ENCODE peak calls at places on chromosomes 2 and 18, in six cellular contexts. J, V, W, N, Y and T are unnamed samples.

GRCh38 chr18:27005589-27005988 is 140.1 kb upstream of the AQP4 start:
- DNase-seq in V (no peak), W (peak), J (no peak), N (no peak), Y (peak), T (no peak)

GRCh38 chr2:69549421-69549820 is 94.1 kb downstream of the AAK1 start:
- DNase-seq in J (peak), N (peak), Y (peak), V (peak), W (no peak), T (peak)

GRCh38 chr18:58992301-58993231 is 127.9 kb downstream of the ZNF532 start:
- DNase-seq in Y (no peak), V (no peak), J (no peak), W (no peak), N (peak), T (no peak)

GRCh38 chr2:194464964-194465638 is 1191.9 kb upstream of the SLC39A10 start:
- DNase-seq in W (no peak), Y (no peak), N (no peak), J (no peak), V (no peak), T (no peak)

GRCh38 chr2:54984476-54984875 is 65.8 kb downstream of the RTN4 start:
- DNase-seq in Y (peak), W (no peak), V (peak), J (peak), N (no peak), T (peak)

GRCh38 chr2:26139269-26140183 is 33.4 kb upstream of the GAREM2 start:
- DNase-seq in N (no peak), Y (peak), V (no peak), J (no peak), W (no peak), T (no peak)

GRCh38 chr2:60641866-60642788 is 88.7 kb upstream of the BCL11A start:
- DNase-seq in Y (peak), V (peak), W (peak), J (peak), N (peak), T (peak)

GRCh38 chr2:65396348-65397026 is 35.9 kb downstream of the SPRED2 start:
- DNase-seq in Y (peak), N (no peak), J (no peak), V (peak), W (no peak), T (peak)

GRCh38 chr18:77254711-77255110 is 5.1 kb downstream of the GALR1 start:
- DNase-seq in Y (no peak), W (no peak), V (no peak), J (no peak), N (no peak), T (no peak)

GRCh38 chr2:130337735-130338325 is 4.9 kb upstream of the IMP4 start:
- DNase-seq in Y (no peak), V (peak), J (peak), N (no peak), W (no peak), T (peak)

GRCh38 chr2:170455617-170456426 is 259.3 kb upstream of the SP5 start:
- DNase-seq in W (no peak), Y (peak), V (no peak), N (peak), J (no peak), T (no peak)

GRCh38 chr18:32427084-32427933 is 43.4 kb downstream of the GAREM1 start:
- DNase-seq in J (no peak), W (no peak), Y (no peak), N (no peak), V (peak), T (peak)

GRCh38 chr2:235244497-235245215 is 249.2 kb upstream of the AGAP1 start:
- DNase-seq in V (peak), J (no peak), Y (no peak), W (no peak), N (no peak), T (peak)

GRCh38 chr2:240255811-240256703 is 115.6 kb upstream of the OTOS start:
- DNase-seq in W (no peak), J (peak), N (no peak), Y (peak), V (peak), T (peak)

GRCh38 chr2:112793449-112793978 is 9.2 kb upstream of the IL1A start:
- DNase-seq in V (peak), W (no peak), J (peak), N (peak), Y (no peak), T (peak)

GRCh38 chr2:221044781-221045180 is 527.3 kb downstream of the EPHA4 start:
- DNase-seq in N (no peak), J (no peak), Y (no peak), V (no peak), W (no peak), T (no peak)

GRCh38 chr2:70672990-70673647 is 94.9 kb downstream of the ADD2 start:
- DNase-seq in Y (no peak), J (no peak), V (no peak), N (no peak), W (no peak), T (no peak)

GRCh38 chr2:218478544-218478943 is 59.6 kb downstream of the VIL1 start:
- DNase-seq in W (no peak), J (no peak), V (no peak), Y (no peak), N (no peak), T (no peak)

GRCh38 chr2:29519996-29520395 is 401.4 kb downstream of the ALK start:
- DNase-seq in V (peak), N (no peak), Y (peak), J (peak), W (no peak), T (peak)

GRCh38 chr18:9428301-9428706 is 47.0 kb upstream of the RALBP1 start:
- DNase-seq in Y (peak), J (no peak), V (no peak), W (no peak), N (no peak), T (no peak)

GRCh38 chr2:55923091-55923977 is at the start of gene EFEMP1:
- DNase-seq in W (no peak), N (peak), V (peak), Y (peak), J (peak), T (peak)

GRCh38 chr2:157661776-157662175 is 33.1 kb upstream of the ACVR1C start:
- DNase-seq in Y (no peak), V (peak), J (no peak), W (no peak), N (no peak), T (no peak)

GRCh38 chr2:96899084-96899735 is 29.3 kb upstream of the SEMA4C start:
- DNase-seq in J (peak), V (peak), W (no peak), N (no peak), Y (no peak), T (peak)

GRCh38 chr2:241801611-241802420 is 7.2 kb upstream of the NEU4 start:
- DNase-seq in Y (no peak), J (no peak), V (no peak), N (no peak), W (no peak), T (no peak)

GRCh38 chr2:159711562-159712193 is 628 bp upstream of the MARCHF7 start:
- DNase-seq in W (no peak), Y (no peak), V (no peak), J (no peak), N (no peak), T (peak)

GRCh38 chr2:36407403-36407802 is 51.8 kb downstream of the CRIM1 start:
- DNase-seq in Y (no peak), J (no peak), W (no peak), V (no peak), N (peak), T (no peak)

GRCh38 chr2:173614265-173614930 is 259.7 kb downstream of the CDCA7 start:
- DNase-seq in Y (no peak), V (no peak), W (no peak), J (no peak), N (no peak), T (no peak)

GRCh38 chr2:116917196-116917595 is 897.3 kb upstream of the DDX18 start:
- DNase-seq in Y (no peak), W (no peak), N (no peak), V (no peak), J (no peak), T (no peak)

GRCh38 chr18:31614044-31614443 is 22.4 kb downstream of the TTR start:
- DNase-seq in J (no peak), W (no peak), V (no peak), Y (no peak), N (no peak), T (no peak)

GRCh38 chr2:68565273-68565672 is 78.1 kb upstream of the PROKR1 start:
- DNase-seq in J (no peak), N (no peak), Y (no peak), W (no peak), V (no peak), T (no peak)

GRCh38 chr2:44137872-44138551 is 30.7 kb upstream of the PPM1B start:
- DNase-seq in W (no peak), V (no peak), J (no peak), Y (no peak), N (no peak), T (no peak)

GRCh38 chr18:47767699-47768098 is 162.8 kb downstream of the SMAD2 start:
- DNase-seq in Y (no peak), J (no peak), V (no peak), W (no peak), N (no peak), T (no peak)

GRCh38 chr2:152890746-152891145 is 172.3 kb downstream of the ARL6IP6 start:
- DNase-seq in Y (no peak), V (no peak), J (no peak), N (no peak), W (no peak), T (no peak)

GRCh38 chr18:63197246-63197791 is 122.2 kb downstream of the BCL2 start:
- DNase-seq in J (no peak), N (no peak), Y (no peak), W (no peak), V (no peak), T (no peak)

GRCh38 chr2:8298783-8299182 is 383.1 kb upstream of the ID2 start:
- DNase-seq in W (no peak), V (no peak), J (no peak), N (no peak), Y (no peak), T (no peak)

GRCh38 chr18:48312066-48312465 is 97.1 kb downstream of the ZBTB7C start:
- DNase-seq in Y (no peak), N (no peak), V (no peak), W (no peak), J (peak), T (no peak)

DNA sequence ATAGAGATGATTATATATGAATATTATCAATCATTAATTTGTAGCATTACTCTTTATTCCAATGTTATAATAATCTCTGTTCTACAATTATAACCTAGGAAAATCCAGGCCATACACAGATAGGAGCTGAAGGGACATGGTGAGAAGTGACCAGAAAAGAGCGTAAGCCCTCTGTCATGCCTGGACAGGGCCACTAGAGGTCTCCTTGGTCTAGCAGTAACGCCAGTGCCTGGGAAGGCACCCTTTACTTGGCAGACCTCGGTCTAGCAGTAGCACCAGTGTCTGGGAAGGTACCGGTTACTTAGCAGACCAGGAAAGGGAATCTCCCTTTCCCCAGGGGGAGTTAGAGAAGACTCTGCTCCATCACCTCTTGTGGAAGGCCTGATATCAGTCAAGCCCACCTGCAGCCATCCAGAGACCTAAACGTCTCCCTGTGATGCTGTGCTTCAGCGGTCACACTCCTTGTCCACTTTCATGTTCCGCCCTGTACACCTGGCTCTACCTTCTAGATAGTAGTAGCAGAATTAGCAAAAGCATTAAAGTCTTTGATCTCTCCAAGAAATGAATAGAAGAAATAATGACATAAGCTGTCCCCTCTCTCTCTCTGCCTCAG is 447.5 kb upstream of the FSIP2 start:
- DNase-seq in V (peak), J (peak), Y (peak), N (peak), W (peak), T (peak)
- H2AFZ ChIP-seq in V (no peak), J (no peak), Y (no peak), N (no peak), W (no peak), T (no peak)

GRCh38 chr2:201465524-201465971 is 14.0 kb downstream of the STRADB start:
- DNase-seq in V (no peak), Y (no peak), N (no peak), J (no peak), W (no peak), T (no peak)
- H3K9ac ChIP-seq in V (no peak), Y (peak), N (no peak), J (no peak), W (no peak), T (peak)

GRCh38 chr18:76208632-76209308 is 286.3 kb downstream of the ZNF516 start:
- DNase-seq in J (no peak), Y (no peak), N (no peak), W (no peak), V (no peak), T (no peak)
- H2AFZ ChIP-seq in J (peak), Y (no peak), N (no peak), W (no peak), V (no peak), T (peak)

GRCh38 chr2:1472350-1472749 is 59.1 kb downstream of the TPO start:
- DNase-seq in W (no peak), N (no peak), Y (no peak), J (no peak), V (no peak), T (no peak)
- H3K9ac ChIP-seq in W (no peak), N (no peak), Y (no peak), J (no peak), V (no peak), T (no peak)

GRCh38 chr2:190805126-190805525 is 75.5 kb upstream of the GLS start:
- DNase-seq in W (no peak), N (no peak), V (no peak), Y (no peak), J (no peak), T (no peak)
- H2AFZ ChIP-seq in W (no peak), N (no peak), V (no peak), Y (no peak), J (no peak), T (no peak)